ENCODE peak calls at places on chromosome 5, in ten cellular contexts. X, A, B, H, J, O, Q, S, F and E are unnamed samples.

GRCh38 chr5:3307982-3308621 is 287.5 kb upstream of the IRX1 start:
- DNase-seq in X (no peak), A (no peak), B (no peak), H (no peak), J (no peak), O (no peak), Q (no peak), S (no peak), F (no peak), E (no peak)

GRCh38 chr5:33939863-33940262 is 3.7 kb downstream of the RXFP3 start:
- DNase-seq in X (no peak), A (no peak), B (no peak), H (no peak), J (peak), O (peak), Q (peak), S (no peak), F (no peak), E (peak)

GRCh38 chr5:175520321-175520720 is 42.0 kb downstream of the SFXN1 start:
- DNase-seq in X (no peak), A (no peak), B (peak), H (no peak), J (no peak), O (no peak), Q (no peak), S (no peak), F (peak), E (no peak)

GRCh38 chr5:130642461-130642860 is 522.6 kb downstream of the HINT1 start:
- DNase-seq in X (no peak), A (no peak), B (no peak), H (no peak), J (no peak), O (no peak), Q (no peak), S (no peak), F (no peak), E (no peak)

GRCh38 chr5:123951204-123951977 is 439.4 kb downstream of the CSNK1G3 start:
- DNase-seq in X (no peak), A (no peak), B (no peak), H (no peak), J (peak), O (no peak), Q (peak), S (no peak), F (no peak), E (peak)

GRCh38 chr5:109705596-109705995 is 15.9 kb downstream of the MAN2A1 start:
- DNase-seq in X (no peak), A (no peak), B (no peak), H (no peak), J (peak), O (no peak), Q (peak), S (no peak), F (no peak), E (peak)

GRCh38 chr5:131206061-131206460 is 35.3 kb downstream of the LYRM7 start:
- DNase-seq in X (no peak), A (no peak), B (no peak), H (no peak), J (no peak), O (no peak), Q (no peak), S (no peak), F (no peak), E (no peak)

GRCh38 chr5:127343313-127343712 is 52.7 kb downstream of the MEGF10 start:
- DNase-seq in X (no peak), A (no peak), B (no peak), H (no peak), J (no peak), O (no peak), Q (no peak), S (no peak), F (no peak), E (no peak)

GRCh38 chr5:163496286-163496685 is 9.1 kb upstream of the MAT2B start:
- DNase-seq in X (no peak), A (no peak), B (no peak), H (no peak), J (peak), O (no peak), Q (peak), S (no peak), F (no peak), E (peak)

GRCh38 chr5:169417676-169418075 is 116.7 kb upstream of the SLIT3 start:
- DNase-seq in X (no peak), A (no peak), B (no peak), H (no peak), J (no peak), O (no peak), Q (no peak), S (no peak), F (no peak), E (no peak)

GRCh38 chr5:143010335-143010734 is 240.2 kb downstream of the ARHGAP26 start:
- DNase-seq in X (no peak), A (no peak), B (peak), H (no peak), J (no peak), O (no peak), Q (no peak), S (no peak), F (no peak), E (peak)

GRCh38 chr5:11851965-11852745 is 52.1 kb downstream of the CTNND2 start:
- DNase-seq in X (no peak), A (no peak), B (no peak), H (no peak), J (no peak), O (no peak), Q (no peak), S (no peak), F (no peak), E (no peak)

GRCh38 chr5:59366784-59367183 is 526.7 kb downstream of the PDE4D start:
- DNase-seq in X (no peak), A (no peak), B (no peak), H (no peak), J (no peak), O (no peak), Q (no peak), S (no peak), F (no peak), E (no peak)

GRCh38 chr5:91521313-91521712 is 138.2 kb upstream of the ARRDC3 start:
- DNase-seq in X (no peak), A (no peak), B (no peak), H (no peak), J (no peak), O (no peak), Q (no peak), S (no peak), F (no peak), E (peak)

GRCh38 chr5:174522641-174523260 is 201.6 kb upstream of the MSX2 start:
- DNase-seq in X (no peak), A (no peak), B (no peak), H (no peak), J (no peak), O (no peak), Q (no peak), S (no peak), F (no peak), E (no peak)

GRCh38 chr5:179406031-179406681 is 60.9 kb upstream of the ADAMTS2 start:
- DNase-seq in X (no peak), A (no peak), B (no peak), H (no peak), J (peak), O (no peak), Q (peak), S (no peak), F (no peak), E (peak)

GRCh38 chr5:95783661-95784060 is 38.9 kb downstream of the GLRX start:
- DNase-seq in X (no peak), A (no peak), B (no peak), H (no peak), J (no peak), O (no peak), Q (no peak), S (no peak), F (no peak), E (no peak)

GRCh38 chr5:135707302-135707701 is 127.2 kb upstream of the SLC25A48 start:
- DNase-seq in X (no peak), A (no peak), B (no peak), H (no peak), J (no peak), O (no peak), Q (no peak), S (no peak), F (no peak), E (no peak)

GRCh38 chr5:139186293-139186692 is 11.9 kb downstream of the SIL1 start:
- DNase-seq in X (no peak), A (no peak), B (no peak), H (no peak), J (no peak), O (no peak), Q (no peak), S (no peak), F (no peak), E (no peak)

GRCh38 chr5:77431719-77432118 is 60.4 kb downstream of the WDR41 start:
- DNase-seq in X (no peak), A (no peak), B (no peak), H (no peak), J (no peak), O (no peak), Q (no peak), S (no peak), F (no peak), E (no peak)

GRCh38 chr5:83922699-83923098 is 202.0 kb upstream of the HAPLN1 start:
- DNase-seq in X (no peak), A (no peak), B (peak), H (peak), J (no peak), O (peak), Q (no peak), S (peak), F (no peak), E (no peak)

GRCh38 chr5:133052317-133053175 is 733 bp downstream of the HSPA4 start:
- DNase-seq in X (peak), A (peak), B (peak), H (peak), J (peak), O (peak), Q (peak), S (no peak), F (peak), E (peak)

GRCh38 chr5:123093279-123094226 is 4.5 kb downstream of the PRDM6 start:
- DNase-seq in X (no peak), A (no peak), B (no peak), H (no peak), J (no peak), O (no peak), Q (peak), S (no peak), F (no peak), E (no peak)

GRCh38 chr5:79983618-79984017 is 7.4 kb downstream of the MTX3 start:
- DNase-seq in X (no peak), A (no peak), B (no peak), H (no peak), J (no peak), O (no peak), Q (no peak), S (no peak), F (no peak), E (peak)

GRCh38 chr5:116650964-116651363 is 76.3 kb upstream of the SEMA6A start:
- DNase-seq in X (no peak), A (no peak), B (no peak), H (no peak), J (no peak), O (no peak), Q (no peak), S (no peak), F (no peak), E (no peak)

GRCh38 chr5:92402045-92402444 is 1018.9 kb upstream of the ARRDC3 start:
- DNase-seq in X (no peak), A (no peak), B (no peak), H (no peak), J (peak), O (no peak), Q (peak), S (no peak), F (no peak), E (peak)

GRCh38 chr5:270340-270739 is 1.1 kb upstream of the PDCD6 start:
- DNase-seq in X (no peak), A (no peak), B (no peak), H (no peak), J (no peak), O (no peak), Q (no peak), S (no peak), F (no peak), E (no peak)

GRCh38 chr5:80034559-80034958 is 589 bp upstream of the THBS4 start:
- DNase-seq in X (no peak), A (no peak), B (no peak), H (no peak), J (no peak), O (no peak), Q (peak), S (no peak), F (no peak), E (no peak)

GRCh38 chr5:42423285-42424152 is at the start of gene GHR:
- DNase-seq in X (no peak), A (peak), B (peak), H (peak), J (peak), O (peak), Q (peak), S (peak), F (no peak), E (peak)

GRCh38 chr5:64637837-64638443 is 52.4 kb upstream of the SHISAL2B start:
- DNase-seq in X (no peak), A (no peak), B (peak), H (no peak), J (no peak), O (no peak), Q (no peak), S (no peak), F (no peak), E (peak)

GRCh38 chr5:144086295-144086694 is 84.2 kb downstream of the YIPF5 start:
- DNase-seq in X (no peak), A (no peak), B (no peak), H (no peak), J (no peak), O (no peak), Q (no peak), S (no peak), F (no peak), E (no peak)

GRCh38 chr5:142364251-142365145 is 39.7 kb upstream of the SPRY4 start:
- DNase-seq in X (no peak), A (no peak), B (peak), H (no peak), J (no peak), O (no peak), Q (no peak), S (peak), F (no peak), E (no peak)